ENCODE peak calls at places on chromosomes 4 and X, in six cellular contexts. I is SW 1271, W is epithelial cell of esophagus, U is fibroblast of gingiva, X is PC-3, J is NCI-H69. N is an unnamed sample.
A peak's percentile ranks its signal among the peaks of the same experiment; 100 is the strongest.

GRCh38 chr4:151745727-151746231 is 15.0 kb downstream of the GATB start:
- DNase-seq in I (no peak), W (peak; percentile 33), U (no peak), X (peak; percentile 62), J (no peak), N (no peak)

GRCh38 chr4:107721436-107722090 is 1.5 kb upstream of the PAPSS1 start:
- DNase-seq in I (no peak), W (no peak), U (no peak), X (no peak), J (peak; percentile 34), N (no peak)

GRCh38 chr4:158768577-158769174 is at the start of gene FNIP2:
- DNase-seq in I (peak; percentile 24), W (peak; percentile 88), U (peak; percentile 74), X (peak; percentile 64), J (peak; percentile 88), N (peak; percentile 79)

GRCh38 chr4:152045781-152046571 is 285.2 kb upstream of the GATB start:
- DNase-seq in I (no peak), W (peak; percentile 65), U (no peak), X (no peak), J (peak; percentile 76), N (peak; percentile 84)

GRCh38 chrX:144840616-144841015 is 406.7 kb upstream of the SPANXN1 start:
- DNase-seq in I (peak; percentile 18), W (no peak), U (no peak), X (no peak), J (no peak), N (no peak)

GRCh38 chr4:186628058-186628711 is 72.8 kb upstream of the MTNR1A start:
- DNase-seq in I (no peak), W (peak; percentile 59), U (no peak), X (no peak), J (no peak), N (no peak)

GRCh38 chrX:155534800-155535199 is 76.4 kb upstream of the F8A3 start:
- DNase-seq in I (no peak), W (no peak), U (no peak), X (no peak), J (no peak), N (no peak)

GRCh38 chr4:85953651-85954018 is 406.2 kb downstream of the MAPK10 start:
- DNase-seq in I (peak; percentile 77), W (peak; percentile 83), U (peak; percentile 81), X (peak; percentile 81), J (no peak), N (no peak)

GRCh38 chrX:123277347-123277746 is 93.3 kb downstream of the GRIA3 start:
- DNase-seq in I (no peak), W (peak; percentile 21), U (no peak), X (no peak), J (peak; percentile 10), N (no peak)

GRCh38 chr4:159103406-159104131 is 690 bp downstream of the RAPGEF2 start:
- DNase-seq in I (peak; percentile 2), W (peak; percentile 60), U (peak; percentile 47), X (peak; percentile 22), J (peak; percentile 68), N (peak; percentile 30)

GRCh38 chr4:3256230-3257124 is 7.5 kb downstream of the MSANTD1 start:
- DNase-seq in I (no peak), W (no peak), U (no peak), X (no peak), J (no peak), N (no peak)

GRCh38 chr4:48780867-48781219 is 764 bp upstream of the FRYL start:
- DNase-seq in I (no peak), W (peak; percentile 42), U (peak; percentile 33), X (no peak), J (peak; percentile 59), N (no peak)

GRCh38 chr4:154497901-154498300 is 6.3 kb upstream of the DCHS2 start:
- DNase-seq in I (no peak), W (no peak), U (no peak), X (no peak), J (no peak), N (no peak)

N was measured in mesothelial cell of epicardium.